ENCODE peak calls at places on chromosomes 6 and 20, in nine cellular contexts. One of them, this sample, is unnamed. For H3K4me1, the result is how much of the 10 kb centered on the place peaks cover.

GRCh38 chr6:111471533-111471932 is 11.5 kb downstream of the REV3L start:
- DNase-seq in PC-9: no peak
- DNase-seq in right atrium auricular region: no peak
- DNase-seq in spleen: no peak
- DNase-seq in cardiac muscle cell: no peak
- DNase-seq in fibroblast of lung: no peak
- DNase-seq in IMR-90: no peak
- DNase-seq in mucosa of descending colon: no peak
- DNase-seq in left ventricle myocardium inferior: no peak
- DNase-seq in this sample: no peak

GRCh38 chr20:55172310-55173002 is 697.1 kb downstream of the DOK5 start:
- DNase-seq in PC-9: no peak
- DNase-seq in right atrium auricular region: no peak
- DNase-seq in spleen: no peak
- DNase-seq in cardiac muscle cell: no peak
- DNase-seq in fibroblast of lung: no peak
- DNase-seq in IMR-90: no peak
- DNase-seq in mucosa of descending colon: no peak
- DNase-seq in left ventricle myocardium inferior: no peak
- DNase-seq in this sample: no peak

GRCh38 chr6:126824226-126824625 is 294.2 kb upstream of the RSPO3 start:
- DNase-seq in PC-9: no peak
- DNase-seq in right atrium auricular region: no peak
- DNase-seq in spleen: no peak
- DNase-seq in cardiac muscle cell: no peak
- DNase-seq in fibroblast of lung: no peak
- DNase-seq in IMR-90: no peak
- DNase-seq in mucosa of descending colon: no peak
- DNase-seq in left ventricle myocardium inferior: no peak
- DNase-seq in this sample: no peak

GRCh38 chr6:137261393-137262154 is 42.4 kb upstream of the IFNGR1 start:
- DNase-seq in PC-9: no peak
- DNase-seq in right atrium auricular region: no peak
- DNase-seq in spleen: no peak
- DNase-seq in cardiac muscle cell: no peak
- DNase-seq in fibroblast of lung: peak
- DNase-seq in IMR-90: peak
- DNase-seq in mucosa of descending colon: no peak
- DNase-seq in left ventricle myocardium inferior: no peak
- DNase-seq in this sample: no peak

GRCh38 chr6:41256383-41256782 is 28.2 kb downstream of the TREML4 start:
- DNase-seq in PC-9: no peak
- DNase-seq in right atrium auricular region: no peak
- DNase-seq in spleen: no peak
- DNase-seq in cardiac muscle cell: no peak
- DNase-seq in fibroblast of lung: no peak
- DNase-seq in IMR-90: no peak
- DNase-seq in mucosa of descending colon: no peak
- DNase-seq in left ventricle myocardium inferior: no peak
- DNase-seq in this sample: no peak

GRCh38 chr20:17822039-17822438 is 122.3 kb downstream of the BANF2 start:
- DNase-seq in PC-9: peak
- DNase-seq in right atrium auricular region: no peak
- DNase-seq in spleen: no peak
- DNase-seq in cardiac muscle cell: no peak
- DNase-seq in fibroblast of lung: peak
- DNase-seq in IMR-90: peak
- DNase-seq in mucosa of descending colon: no peak
- DNase-seq in left ventricle myocardium inferior: no peak
- DNase-seq in this sample: peak

GRCh38 chr6:115729036-115729435 is 331.7 kb downstream of the FRK start:
- DNase-seq in PC-9: peak
- DNase-seq in right atrium auricular region: no peak
- DNase-seq in spleen: peak
- DNase-seq in cardiac muscle cell: no peak
- DNase-seq in fibroblast of lung: no peak
- DNase-seq in IMR-90: no peak
- DNase-seq in mucosa of descending colon: no peak
- DNase-seq in left ventricle myocardium inferior: no peak
- DNase-seq in this sample: peak

GRCh38 chr6:155228549-155229166 is 35.2 kb upstream of the CLDN20 start:
- DNase-seq in PC-9: no peak
- DNase-seq in right atrium auricular region: no peak
- DNase-seq in spleen: no peak
- DNase-seq in cardiac muscle cell: no peak
- DNase-seq in fibroblast of lung: peak
- DNase-seq in IMR-90: peak
- DNase-seq in mucosa of descending colon: no peak
- DNase-seq in left ventricle myocardium inferior: no peak
- DNase-seq in this sample: no peak

GRCh38 chr20:38067717-38068365 is 34.3 kb downstream of the RPRD1B start:
- DNase-seq in PC-9: no peak
- DNase-seq in right atrium auricular region: no peak
- DNase-seq in spleen: no peak
- DNase-seq in cardiac muscle cell: no peak
- DNase-seq in fibroblast of lung: no peak
- DNase-seq in IMR-90: no peak
- DNase-seq in mucosa of descending colon: no peak
- DNase-seq in left ventricle myocardium inferior: no peak
- DNase-seq in this sample: no peak

GRCh38 chr20:41560971-41561370 is 57.2 kb downstream of the CHD6 start:
- DNase-seq in PC-9: no peak
- DNase-seq in right atrium auricular region: no peak
- DNase-seq in spleen: no peak
- DNase-seq in cardiac muscle cell: no peak
- DNase-seq in fibroblast of lung: no peak
- DNase-seq in IMR-90: no peak
- DNase-seq in mucosa of descending colon: no peak
- DNase-seq in left ventricle myocardium inferior: no peak
- DNase-seq in this sample: no peak

GRCh38 chr6:85364354-85364753 is 85.5 kb upstream of the NT5E start:
- DNase-seq in PC-9: peak
- DNase-seq in right atrium auricular region: no peak
- DNase-seq in spleen: no peak
- DNase-seq in cardiac muscle cell: no peak
- DNase-seq in fibroblast of lung: peak
- DNase-seq in IMR-90: peak
- DNase-seq in mucosa of descending colon: no peak
- DNase-seq in left ventricle myocardium inferior: no peak
- DNase-seq in this sample: no peak

GRCh38 chr6:13307508-13307995 is 20.8 kb downstream of the TBC1D7 start:
- DNase-seq in PC-9: no peak
- DNase-seq in right atrium auricular region: peak
- DNase-seq in spleen: no peak
- DNase-seq in cardiac muscle cell: no peak
- DNase-seq in fibroblast of lung: peak
- DNase-seq in IMR-90: peak
- DNase-seq in mucosa of descending colon: no peak
- DNase-seq in left ventricle myocardium inferior: no peak
- DNase-seq in this sample: no peak

GRCh38 chr20:32252189-32252588 is 25.3 kb upstream of the KIF3B start:
- DNase-seq in PC-9: no peak
- DNase-seq in right atrium auricular region: no peak
- DNase-seq in spleen: peak
- DNase-seq in cardiac muscle cell: no peak
- DNase-seq in fibroblast of lung: no peak
- DNase-seq in IMR-90: no peak
- DNase-seq in mucosa of descending colon: no peak
- DNase-seq in left ventricle myocardium inferior: no peak
- DNase-seq in this sample: no peak

GRCh38 chr6:159540883-159541282 is 152.2 kb downstream of the SOD2 start:
- DNase-seq in PC-9: no peak
- DNase-seq in right atrium auricular region: no peak
- DNase-seq in spleen: peak
- DNase-seq in cardiac muscle cell: no peak
- DNase-seq in fibroblast of lung: no peak
- DNase-seq in IMR-90: no peak
- DNase-seq in mucosa of descending colon: no peak
- DNase-seq in left ventricle myocardium inferior: no peak
- DNase-seq in this sample: no peak

GRCh38 chr20:46232575-46232974 is 75.7 kb downstream of the CDH22 start:
- DNase-seq in PC-9: no peak
- DNase-seq in right atrium auricular region: no peak
- DNase-seq in spleen: no peak
- DNase-seq in cardiac muscle cell: no peak
- DNase-seq in fibroblast of lung: no peak
- DNase-seq in IMR-90: no peak
- DNase-seq in mucosa of descending colon: no peak
- DNase-seq in left ventricle myocardium inferior: no peak
- DNase-seq in this sample: no peak

GRCh38 chr6:14763139-14763538 is 482.7 kb upstream of the JARID2 start:
- DNase-seq in PC-9: no peak
- DNase-seq in right atrium auricular region: no peak
- DNase-seq in spleen: no peak
- DNase-seq in cardiac muscle cell: no peak
- DNase-seq in fibroblast of lung: peak
- DNase-seq in IMR-90: peak
- DNase-seq in mucosa of descending colon: no peak
- DNase-seq in left ventricle myocardium inferior: no peak
- DNase-seq in this sample: no peak

GRCh38 chr6:149084761-149085574 is 232.5 kb upstream of the TAB2 start:
- DNase-seq in PC-9: no peak
- DNase-seq in right atrium auricular region: no peak
- DNase-seq in spleen: no peak
- DNase-seq in cardiac muscle cell: no peak
- DNase-seq in fibroblast of lung: no peak
- DNase-seq in IMR-90: no peak
- DNase-seq in mucosa of descending colon: no peak
- DNase-seq in left ventricle myocardium inferior: no peak
- DNase-seq in this sample: no peak

GRCh38 chr6:154080434-154081189 is 41.6 kb downstream of the OPRM1 start:
- DNase-seq in PC-9: no peak
- DNase-seq in right atrium auricular region: no peak
- DNase-seq in spleen: no peak
- DNase-seq in cardiac muscle cell: peak
- DNase-seq in fibroblast of lung: no peak
- DNase-seq in IMR-90: no peak
- DNase-seq in mucosa of descending colon: no peak
- DNase-seq in left ventricle myocardium inferior: no peak
- DNase-seq in this sample: no peak

GRCh38 chr20:25315418-25316210 is 67.7 kb downstream of the PYGB start:
- DNase-seq in PC-9: no peak
- DNase-seq in right atrium auricular region: no peak
- DNase-seq in spleen: peak
- DNase-seq in cardiac muscle cell: no peak
- DNase-seq in fibroblast of lung: no peak
- DNase-seq in IMR-90: peak
- DNase-seq in mucosa of descending colon: peak
- DNase-seq in left ventricle myocardium inferior: no peak
- DNase-seq in this sample: peak

GRCh38 chr6:151179321-151179720 is 60.4 kb upstream of the AKAP12 start:
- DNase-seq in PC-9: no peak
- DNase-seq in right atrium auricular region: no peak
- DNase-seq in spleen: no peak
- DNase-seq in cardiac muscle cell: no peak
- DNase-seq in fibroblast of lung: peak
- DNase-seq in IMR-90: peak
- DNase-seq in mucosa of descending colon: no peak
- DNase-seq in left ventricle myocardium inferior: no peak
- DNase-seq in this sample: no peak

GRCh38 chr6:33198853-33199436 is 1.5 kb downstream of the RXRB start:
- DNase-seq in PC-9: no peak
- DNase-seq in right atrium auricular region: no peak
- DNase-seq in spleen: peak
- DNase-seq in cardiac muscle cell: no peak
- DNase-seq in fibroblast of lung: no peak
- DNase-seq in IMR-90: no peak
- DNase-seq in mucosa of descending colon: no peak
- DNase-seq in left ventricle myocardium inferior: no peak
- DNase-seq in this sample: no peak
- H3K4me3 ChIP-seq in PC-9: peak
- H3K4me3 ChIP-seq in right atrium auricular region: peak
- H3K4me3 ChIP-seq in spleen: peak
- H3K4me3 ChIP-seq in cardiac muscle cell: peak
- H3K4me3 ChIP-seq in fibroblast of lung: peak
- H3K4me3 ChIP-seq in IMR-90: peak
- H3K4me3 ChIP-seq in mucosa of descending colon: no peak
- H3K4me3 ChIP-seq in left ventricle myocardium inferior: peak
- H3K4me3 ChIP-seq in this sample: peak

DNA sequence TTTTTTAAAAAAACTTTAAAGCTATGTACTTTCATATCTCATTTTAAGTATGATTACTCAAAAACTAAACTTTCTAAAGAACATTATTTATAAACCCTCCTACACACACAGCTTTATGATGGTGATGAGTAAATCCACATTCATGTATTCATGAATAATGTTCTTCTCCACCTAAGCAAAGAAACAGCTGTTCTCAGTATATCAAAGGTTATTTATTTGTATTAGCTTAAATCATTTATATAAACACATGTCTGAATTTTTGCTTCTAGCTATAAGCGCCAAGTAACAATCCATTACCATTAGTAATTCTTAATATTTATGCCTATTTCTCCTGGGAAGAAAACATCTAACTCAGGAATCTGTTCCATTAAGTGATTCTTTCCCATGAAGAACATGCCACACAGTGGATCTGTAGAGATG is 63.3 kb downstream of the SMLR1 start:
- DNase-seq in PC-9: no peak
- DNase-seq in right atrium auricular region: no peak
- DNase-seq in spleen: no peak
- DNase-seq in cardiac muscle cell: no peak
- DNase-seq in fibroblast of lung: peak
- DNase-seq in IMR-90: peak
- DNase-seq in mucosa of descending colon: no peak
- DNase-seq in left ventricle myocardium inferior: no peak
- DNase-seq in this sample: no peak
- H3K4me1 ChIP-seq in PC-9: under half
- H3K4me1 ChIP-seq in right atrium auricular region: under half
- H3K4me1 ChIP-seq in spleen: under half
- H3K4me1 ChIP-seq in cardiac muscle cell: under half
- H3K4me1 ChIP-seq in fibroblast of lung: under half
- H3K4me1 ChIP-seq in IMR-90: under half
- H3K4me1 ChIP-seq in mucosa of descending colon: under half
- H3K4me1 ChIP-seq in left ventricle myocardium inferior: under half
- H3K4me1 ChIP-seq in this sample: under half

GRCh38 chr6:43668151-43669028 is 19.2 kb downstream of the MRPS18A start:
- DNase-seq in PC-9: peak
- DNase-seq in right atrium auricular region: peak
- DNase-seq in spleen: peak
- DNase-seq in cardiac muscle cell: peak
- DNase-seq in fibroblast of lung: peak
- DNase-seq in IMR-90: peak
- DNase-seq in mucosa of descending colon: peak
- DNase-seq in left ventricle myocardium inferior: peak
- DNase-seq in this sample: peak
- TF ChIP-seq CTCF in PC-9: peak
- TF ChIP-seq CTCF in right atrium auricular region: peak
- TF ChIP-seq CTCF in spleen: peak
- TF ChIP-seq CTCF in cardiac muscle cell: peak
- TF ChIP-seq CTCF in fibroblast of lung: peak
- TF ChIP-seq CTCF in IMR-90: peak
- TF ChIP-seq CTCF in mucosa of descending colon: peak
- TF ChIP-seq CTCF in left ventricle myocardium inferior: peak
- TF ChIP-seq CTCF in this sample: peak

DNA sequence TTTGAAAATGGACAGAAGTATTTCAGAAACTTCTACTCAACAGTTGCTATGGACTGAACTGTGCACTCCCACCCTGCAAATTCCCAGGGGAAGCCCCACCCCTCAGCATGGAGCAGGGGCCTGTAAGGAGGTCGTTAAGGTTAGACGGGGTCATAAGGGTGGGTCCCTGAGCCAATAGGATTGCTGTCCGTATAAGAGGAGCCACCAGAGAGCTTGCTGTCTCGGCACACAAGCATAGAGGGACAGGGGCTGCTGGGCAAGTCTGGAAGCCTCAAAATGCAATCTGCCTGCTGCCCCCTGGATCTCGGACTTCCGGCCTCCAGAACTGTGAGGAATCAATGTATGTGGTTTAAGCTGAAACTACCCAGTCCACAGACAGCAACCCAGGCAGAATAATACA is 37.4 kb upstream of the AFDN start:
- DNase-seq in PC-9: no peak
- DNase-seq in right atrium auricular region: no peak
- DNase-seq in spleen: peak
- DNase-seq in cardiac muscle cell: no peak
- DNase-seq in fibroblast of lung: no peak
- DNase-seq in IMR-90: no peak
- DNase-seq in mucosa of descending colon: no peak
- DNase-seq in left ventricle myocardium inferior: no peak
- DNase-seq in this sample: no peak
- H3K4me3 ChIP-seq in PC-9: no peak
- H3K4me3 ChIP-seq in right atrium auricular region: no peak
- H3K4me3 ChIP-seq in spleen: no peak
- H3K4me3 ChIP-seq in cardiac muscle cell: no peak
- H3K4me3 ChIP-seq in fibroblast of lung: no peak
- H3K4me3 ChIP-seq in IMR-90: no peak
- H3K4me3 ChIP-seq in mucosa of descending colon: no peak
- H3K4me3 ChIP-seq in left ventricle myocardium inferior: no peak
- H3K4me3 ChIP-seq in this sample: no peak

This sample was measured in pancreas.